ENCODE peak calls at places on chromosome 19, in four cellular contexts. F is cardiac fibroblast, N is transverse colon, Y is amygdala. G is an unnamed sample.

GRCh38 chr19:11737964-11738745 is 591 bp downstream of the ZNF823 start:
- DNase-seq in Y (no peak), F (peak), N (peak), G (peak)

GRCh38 chr19:29268103-29268502 is 55.2 kb upstream of the UQCRFS1 start:
- DNase-seq in Y (no peak), N (no peak), F (no peak), G (no peak)

GRCh38 chr19:47776568-47776967 is 1.9 kb upstream of the SELENOW start:
- DNase-seq in Y (no peak), N (no peak), F (no peak), G (no peak)

GRCh38 chr19:46904114-46905060 is 43.6 kb downstream of the ARHGAP35 start:
- DNase-seq in N (no peak), F (peak), Y (no peak), G (peak)

GRCh38 chr19:23771761-23772667 is 13.3 kb upstream of the ZNF681 start:
- DNase-seq in F (no peak), Y (no peak), N (no peak), G (no peak)

GRCh38 chr19:41706741-41707501 is 1.5 kb upstream of the CEACAM5 start:
- DNase-seq in N (peak), Y (no peak), F (peak), G (peak)

GRCh38 chr19:19539738-19540703 is 2.0 kb downstream of the CILP2 start:
- DNase-seq in Y (no peak), F (peak), N (peak), G (no peak)

GRCh38 chr19:39363909-39364457 is 21.8 kb downstream of the SAMD4B start:
- DNase-seq in Y (no peak), F (peak), N (no peak), G (no peak)

GRCh38 chr19:43574424-43575155 is 737 bp downstream of the XRCC1 start:
- DNase-seq in Y (no peak), F (peak), N (no peak), G (no peak)